ENCODE peak calls at places on chromosomes 7 and 10, in ten cellular contexts. Z is erythroblast, J is heart left ventricle, A is GM12891, P is body of pancreas, L is H54, C is transverse colon, E is A549, K is uterus, R is lower leg skin. G is an unnamed sample.

GRCh38 chr10:74011762-74012161 is 13.8 kb downstream of the VCL start:
- DNase-seq in P (peak; percentile 25), R (no peak), E (no peak), L (no peak), Z (peak; percentile 84), J (peak; percentile 42), K (no peak), C (no peak), A (no peak), G (no peak)

GRCh38 chr7:115297651-115298050 is 375.8 kb downstream of the MDFIC start:
- DNase-seq in K (no peak), L (peak; percentile 13), P (peak; percentile 16), E (peak; percentile 28), C (peak; percentile 9), J (no peak), A (no peak), Z (peak; percentile 7), R (no peak), G (no peak)

GRCh38 chr10:111233439-111233838 is 156.6 kb downstream of the ADRA2A start:
- DNase-seq in K (no peak), E (no peak), Z (no peak), R (no peak), J (no peak), P (no peak), C (no peak), L (no peak), A (no peak), G (no peak)

GRCh38 chr10:91022390-91022789 is 101.5 kb upstream of the ANKRD1 start:
- DNase-seq in Z (no peak), J (no peak), L (no peak), E (no peak), C (no peak), A (no peak), R (no peak), P (no peak), K (no peak), G (no peak)

GRCh38 chr10:131067690-131068089 is 243.8 kb downstream of the TCERG1L start:
- DNase-seq in R (peak; percentile 68), E (no peak), J (no peak), L (no peak), K (no peak), Z (no peak), A (no peak), C (no peak), P (no peak), G (no peak)

GRCh38 chr7:55513849-55514248 is 58.5 kb downstream of the VOPP1 start:
- DNase-seq in P (no peak), R (no peak), K (no peak), Z (no peak), C (no peak), J (no peak), A (no peak), L (no peak), E (no peak), G (no peak)

GRCh38 chr7:44333971-44334733 is 8.8 kb upstream of the CAMK2B start:
- DNase-seq in C (no peak), P (no peak), Z (no peak), E (no peak), K (no peak), L (no peak), R (no peak), J (no peak), A (no peak), G (no peak)

GRCh38 chr10:119701861-119702260 is 24.0 kb upstream of the INPP5F start:
- DNase-seq in A (no peak), K (no peak), P (no peak), Z (no peak), R (no peak), J (no peak), C (no peak), L (no peak), E (no peak), G (no peak)

GRCh38 chr10:124145109-124145860 is 51.9 kb upstream of the CHST15 start:
- DNase-seq in Z (no peak), J (peak; percentile 77), E (no peak), K (no peak), L (no peak), R (no peak), A (no peak), C (peak; percentile 46), P (peak; percentile 37), G (peak; percentile 77)

GRCh38 chr10:29734980-29735627 is 100.3 kb upstream of the SVIL start:
- DNase-seq in J (peak; percentile 81), E (peak; percentile 40), P (peak; percentile 63), K (peak; percentile 58), C (peak; percentile 66), L (peak; percentile 56), R (peak; percentile 95), Z (no peak), A (peak; percentile 23), G (peak; percentile 77)

GRCh38 chr7:131506597-131506996 is 49.8 kb downstream of the PODXL start:
- DNase-seq in L (no peak), E (no peak), P (no peak), Z (no peak), R (peak; percentile 68), A (no peak), J (no peak), C (no peak), K (no peak), G (no peak)

GRCh38 chr10:74927701-74928100 is 101.3 kb downstream of the KAT6B start:
- DNase-seq in K (no peak), L (no peak), E (no peak), Z (no peak), J (no peak), P (no peak), C (no peak), A (no peak), R (no peak), G (no peak)

GRCh38 chr10:13349776-13350274 is 1.7 kb upstream of the SEPHS1 start:
- DNase-seq in C (peak; percentile 76), P (peak; percentile 56), Z (peak; percentile 18), K (peak; percentile 51), E (no peak), A (no peak), R (peak; percentile 89), J (peak; percentile 61), L (peak; percentile 75), G (peak; percentile 54)

GRCh38 chr7:43170571-43170970 is 58.1 kb downstream of the HECW1 start:
- DNase-seq in E (no peak), L (no peak), Z (no peak), R (no peak), P (no peak), K (no peak), J (no peak), A (no peak), C (no peak), G (no peak)

GRCh38 chr7:106659963-106660861 is 746 bp downstream of the CCDC71L start:
- DNase-seq in Z (peak; percentile 93), L (peak; percentile 77), A (peak; percentile 73), K (peak; percentile 76), J (peak; percentile 86), C (peak; percentile 85), E (peak; percentile 92), P (peak; percentile 77), R (peak; percentile 95), G (peak; percentile 90)

GRCh38 chr7:106657085-106657991 is 3.6 kb downstream of the CCDC71L start:
- DNase-seq in P (no peak), A (no peak), C (no peak), E (no peak), Z (peak; percentile 63), J (no peak), L (no peak), K (no peak), R (no peak), G (no peak)

GRCh38 chr7:106660862-106661720 is at the start of gene CCDC71L:
- DNase-seq in Z (peak; percentile 97), A (peak; percentile 75), P (peak; percentile 94), K (peak; percentile 96), J (peak; percentile 97), E (peak; percentile 89), R (peak; percentile 99), L (peak; percentile 86), C (peak; percentile 95), G (peak; percentile 97)

GRCh38 chr7:106658504-106659368 is 2.2 kb downstream of the CCDC71L start:
- DNase-seq in E (no peak), J (no peak), K (no peak), C (no peak), P (no peak), Z (peak; percentile 59), L (no peak), R (no peak), A (no peak), G (no peak)

DNA sequence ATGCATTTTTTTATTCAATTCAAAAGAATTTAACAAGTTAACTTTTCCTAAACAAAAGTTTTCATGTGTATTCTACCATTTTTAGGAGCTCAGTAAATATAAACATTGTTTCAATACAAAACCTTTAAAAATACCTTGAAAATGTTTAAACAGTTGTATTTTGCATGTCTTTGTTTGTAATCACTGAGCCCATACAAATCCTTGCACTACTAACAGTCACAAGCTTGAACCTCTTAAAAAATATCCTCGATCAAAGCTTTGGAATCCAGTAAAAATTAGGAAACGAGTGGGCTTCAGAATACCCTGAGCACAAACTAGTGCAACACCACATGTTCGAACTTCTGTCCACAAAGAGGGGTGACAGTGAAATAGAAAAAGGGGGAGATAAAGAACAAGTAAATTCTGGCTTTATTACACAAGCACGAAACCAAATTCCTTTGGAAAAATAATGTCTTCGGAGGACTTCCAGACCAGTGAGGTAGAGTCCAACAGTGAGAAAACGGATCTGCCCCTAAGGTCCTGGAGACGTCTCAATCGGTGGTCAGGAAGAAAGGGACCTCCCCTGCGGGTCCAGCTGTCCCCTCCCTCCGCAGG is 1.5 kb downstream of the CCDC71L start:
- DNase-seq in R (no peak), K (no peak), L (no peak), A (no peak), C (no peak), E (no peak), P (no peak), J (no peak), Z (no peak), G (no peak)
- TF ChIP-seq POLR2A in R (no peak), K (no peak), L (no peak), A (no peak), C (no peak), E (no peak), P (no peak), J (no peak), Z (no peak), G (no peak)

GRCh38 chr7:135509839-135510602 is at the start of gene CNOT4:
- DNase-seq in A (peak; percentile 79), L (peak; percentile 59), K (peak; percentile 97), P (peak; percentile 96), R (peak; percentile 99), J (peak; percentile 96), C (peak; percentile 98), E (peak; percentile 92), Z (peak; percentile 98), G (peak; percentile 97)
- TF ChIP-seq POLR2A in A (peak; percentile 89), L (peak; percentile 82), K (peak; percentile 55), P (peak; percentile 57), R (no peak), J (no peak), C (peak; percentile 71), E (peak; percentile 81), Z (peak; percentile 71), G (peak; percentile 66)

GRCh38 chr7:7639847-7640220 is 718 bp upstream of the UMAD1 start:
- DNase-seq in J (peak; percentile 28), P (no peak), R (no peak), L (no peak), E (peak; percentile 2), C (peak; percentile 37), A (no peak), K (no peak), Z (peak; percentile 77), G (no peak)
- TF ChIP-seq POLR2A in J (no peak), P (no peak), R (no peak), L (no peak), E (no peak), C (no peak), A (no peak), K (no peak), Z (no peak), G (no peak)

GRCh38 chr7:5203138-5203537 is 13.1 kb downstream of the WIPI2 start:
- DNase-seq in A (no peak), Z (no peak), P (no peak), C (no peak), R (no peak), J (no peak), L (no peak), K (no peak), E (no peak), G (no peak)
- TF ChIP-seq POLR2A in A (no peak), Z (no peak), P (no peak), C (no peak), R (no peak), J (no peak), L (no peak), K (no peak), E (no peak), G (no peak)